ENCODE peak calls at places on chromosomes 2 and 18, in five cellular contexts. E is ACHN, F is left colon, C is MG63, H is PC-9. D is an unnamed sample.

GRCh38 chr18:60295776-60296175 is 76.8 kb downstream of the MC4R start:
- DNase-seq in F (no peak), H (no peak), E (peak), C (no peak), D (no peak)

GRCh38 chr18:9422816-9423519 is 52.3 kb upstream of the RALBP1 start:
- DNase-seq in E (no peak), F (peak), C (no peak), H (peak), D (peak)

GRCh38 chr2:223681125-223681524 is 79.0 kb upstream of the SCG2 start:
- DNase-seq in F (no peak), H (peak), C (no peak), E (no peak), D (no peak)

GRCh38 chr2:11498543-11499034 is 32.6 kb upstream of the E2F6 start:
- DNase-seq in F (peak), C (peak), H (peak), E (no peak), D (no peak)

GRCh38 chr18:63142502-63143045 is 177.0 kb downstream of the BCL2 start:
- DNase-seq in F (no peak), E (no peak), H (no peak), C (no peak), D (no peak)

GRCh38 chr2:133733856-133734255 is 165.6 kb upstream of the NCKAP5 start:
- DNase-seq in H (no peak), F (no peak), E (no peak), C (no peak), D (no peak)

GRCh38 chr2:41922177-41922576 is 125.6 kb upstream of the PKDCC start:
- DNase-seq in E (no peak), H (peak), F (no peak), C (peak), D (no peak)

GRCh38 chr2:146324954-146325353 is 1519.9 kb upstream of the ACVR2A start:
- DNase-seq in E (no peak), H (no peak), F (no peak), C (no peak), D (no peak)

GRCh38 chr2:213086566-213086965 is 64.8 kb downstream of the IKZF2 start:
- DNase-seq in F (no peak), H (no peak), E (peak), C (peak), D (no peak)

D was measured in Caki2.